ENCODE peak calls at places on chromosomes 5 and 9, in five cellular contexts. A is fibroblast of villous mesenchyme, T is WTC11, Y is mucosa of descending colon, N is neural crest cell. K is an unnamed sample.

GRCh38 chr5:168114444-168115017 is 176.9 kb upstream of the WWC1 start:
- DNase-seq in A (peak; percentile 28), T (peak; percentile 86), Y (peak; percentile 65), N (peak; percentile 70), K (peak; percentile 80)

GRCh38 chr5:135064235-135064570 is 30.2 kb upstream of the PITX1 start:
- DNase-seq in A (no peak), T (no peak), Y (no peak), N (no peak), K (no peak)

GRCh38 chr5:179180061-179180460 is 119.9 kb downstream of the ZNF354C start:
- DNase-seq in A (no peak), T (no peak), Y (no peak), N (no peak), K (no peak)

GRCh38 chr5:116360008-116360853 is 214.4 kb downstream of the SEMA6A start:
- DNase-seq in A (no peak), T (no peak), Y (no peak), N (no peak), K (no peak)

GRCh38 chr9:2621678-2622360 is at the start of gene VLDLR:
- DNase-seq in A (no peak), T (peak; percentile 62), Y (peak; percentile 54), N (peak; percentile 42), K (peak; percentile 77)

GRCh38 chr5:58787982-58788381 is 205.1 kb downstream of the RAB3C start:
- DNase-seq in A (no peak), T (no peak), Y (no peak), N (no peak), K (no peak)

GRCh38 chr5:98468188-98468869 is 305.1 kb upstream of the RGMB start:
- DNase-seq in A (peak; percentile 79), T (no peak), Y (no peak), N (no peak), K (no peak)

GRCh38 chr9:5552301-5552700 is 42.0 kb downstream of the PDCD1LG2 start:
- DNase-seq in A (no peak), T (no peak), Y (no peak), N (no peak), K (no peak)

GRCh38 chr9:18976368-18977238 is 56.4 kb downstream of the SAXO1 start:
- DNase-seq in A (peak; percentile 88), T (no peak), Y (no peak), N (no peak), K (no peak)

GRCh38 chr5:136768457-136768856 is 403.1 kb upstream of the TRPC7 start:
- DNase-seq in A (no peak), T (no peak), Y (no peak), N (no peak), K (no peak)

GRCh38 chr9:97315550-97315949 is 8.1 kb downstream of the CCDC180 start:
- DNase-seq in A (peak; percentile 50), T (no peak), Y (no peak), N (no peak), K (no peak)

GRCh38 chr9:136093995-136094881 is 851 bp downstream of the NACC2 start:
- DNase-seq in A (peak; percentile 79), T (no peak), Y (peak; percentile 83), N (no peak), K (no peak)

GRCh38 chr5:174187001-174187400 is 141.5 kb downstream of the NSG2 start:
- DNase-seq in A (no peak), T (no peak), Y (no peak), N (no peak), K (no peak)

GRCh38 chr9:76796296-76796695 is 32.1 kb downstream of the PCA3 start:
- DNase-seq in A (no peak), T (no peak), Y (no peak), N (no peak), K (no peak)

GRCh38 chr5:111259636-111260035 is 35.5 kb downstream of the CAMK4 start:
- DNase-seq in A (no peak), T (no peak), Y (no peak), N (no peak), K (no peak)

GRCh38 chr9:6667633-6668280 is 22.2 kb upstream of the GLDC start:
- DNase-seq in A (peak; percentile 37), T (no peak), Y (no peak), N (no peak), K (no peak)

GRCh38 chr9:38035873-38036272 is 33.2 kb downstream of the SHB start:
- DNase-seq in A (peak; percentile 59), T (no peak), Y (no peak), N (no peak), K (no peak)

GRCh38 chr5:113520429-113520828 is 6.9 kb downstream of the YTHDC2 start:
- DNase-seq in A (no peak), T (no peak), Y (no peak), N (no peak), K (no peak)

GRCh38 chr5:65482727-65483473 is 1.2 kb upstream of the ADAMTS6 start:
- DNase-seq in A (peak; percentile 83), T (no peak), Y (no peak), N (no peak), K (no peak)

GRCh38 chr9:18726546-18726945 is 252.6 kb downstream of the ADAMTSL1 start:
- DNase-seq in A (peak; percentile 74), T (no peak), Y (no peak), N (no peak), K (no peak)

GRCh38 chr5:175542232-175542965 is 64.0 kb downstream of the SFXN1 start:
- DNase-seq in A (no peak), T (no peak), Y (no peak), N (no peak), K (no peak)

GRCh38 chr9:110161940-110162339 is 46.0 kb downstream of the C9orf152 start:
- DNase-seq in A (no peak), T (no peak), Y (no peak), N (no peak), K (no peak)

GRCh38 chr5:161676109-161676508 is 9.4 kb upstream of the GABRA6 start:
- DNase-seq in A (no peak), T (no peak), Y (no peak), N (no peak), K (no peak)

GRCh38 chr9:77426712-77427111 is 221.4 kb downstream of the GNA14 start:
- DNase-seq in A (no peak), T (no peak), Y (no peak), N (no peak), K (no peak)

GRCh38 chr5:176737001-176737745 is 73.2 kb upstream of the UNC5A start:
- DNase-seq in A (no peak), T (no peak), Y (no peak), N (no peak), K (no peak)

GRCh38 chr9:32884482-32884881 is 101.1 kb downstream of the TMEM215 start:
- DNase-seq in A (no peak), T (no peak), Y (no peak), N (no peak), K (no peak)

GRCh38 chr9:108780949-108781734 is 74.6 kb downstream of the ACTL7B start:
- DNase-seq in A (no peak), T (no peak), Y (no peak), N (no peak), K (no peak)

GRCh38 chr9:107190031-107190935 is 92.8 kb upstream of the RAD23B start:
- DNase-seq in A (no peak), T (no peak), Y (no peak), N (no peak), K (no peak)

GRCh38 chr5:179805070-179805528 is 1.6 kb downstream of the MGAT4B start:
- DNase-seq in A (no peak), T (no peak), Y (peak; percentile 84), N (no peak), K (no peak)

GRCh38 chr5:80010754-80011392 is 19.8 kb upstream of the MTX3 start:
- DNase-seq in A (no peak), T (no peak), Y (no peak), N (no peak), K (no peak)

GRCh38 chr9:87862536-87863268 is 20.0 kb upstream of the SPATA31E1 start:
- DNase-seq in A (peak; percentile 52), T (no peak), Y (no peak), N (no peak), K (no peak)

GRCh38 chr5:171850354-171850947 is 64.8 kb downstream of the SMIM23 start:
- DNase-seq in A (no peak), T (peak; percentile 64), Y (no peak), N (no peak), K (peak; percentile 36)

GRCh38 chr9:131382850-131383729 is 10.8 kb upstream of the PRRC2B start:
- DNase-seq in A (peak; percentile 86), T (peak; percentile 68), Y (no peak), N (no peak), K (no peak)

GRCh38 chr9:131387394-131387793 is 6.5 kb upstream of the PRRC2B start:
- DNase-seq in A (no peak), T (no peak), Y (no peak), N (no peak), K (no peak)

GRCh38 chr9:131385296-131385695 is 8.6 kb upstream of the PRRC2B start:
- DNase-seq in A (no peak), T (no peak), Y (no peak), N (no peak), K (no peak)

GRCh38 chr9:131390990-131391389 is 2.9 kb upstream of the PRRC2B start:
- DNase-seq in A (no peak), T (no peak), Y (no peak), N (no peak), K (no peak)

GRCh38 chr9:131386258-131386657 is 7.6 kb upstream of the PRRC2B start:
- DNase-seq in A (no peak), T (no peak), Y (no peak), N (no peak), K (no peak)
- TF ChIP-seq CTCF in A (peak; percentile 22), T (no peak), Y (no peak), N (no peak), K (no peak)

GRCh38 chr5:141234109-141234508 is 11.0 kb downstream of the PCDHB14 start:
- DNase-seq in A (peak; percentile 5), T (peak; percentile 47), Y (no peak), N (no peak), K (no peak)
- TF ChIP-seq CTCF in A (peak; percentile 23), T (peak; percentile 45), Y (no peak), N (no peak), K (no peak)

DNA sequence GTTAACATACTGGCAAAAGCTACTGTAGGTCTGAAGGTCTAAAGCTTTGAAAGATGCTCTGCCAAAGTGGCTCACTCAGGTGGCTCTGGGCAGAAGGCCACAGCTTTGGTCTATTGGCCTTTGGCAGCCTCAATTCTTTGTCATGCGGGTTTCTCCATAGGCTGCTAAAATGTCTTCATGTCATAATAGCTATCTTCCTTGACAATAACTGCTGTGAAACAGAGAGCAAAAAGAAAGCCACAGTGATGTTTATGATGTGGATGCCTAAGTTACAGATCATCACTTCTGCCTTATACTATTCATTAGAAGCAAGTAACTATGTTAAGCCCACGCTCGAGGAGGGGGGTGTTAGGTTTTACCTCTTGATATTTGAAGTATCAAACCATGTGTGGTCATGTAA is 906.1 kb upstream of the CDH9 start:
- DNase-seq in A (no peak), T (no peak), Y (no peak), N (no peak), K (no peak)
- TF ChIP-seq CTCF in A (no peak), T (no peak), Y (no peak), N (no peak), K (no peak)

DNA sequence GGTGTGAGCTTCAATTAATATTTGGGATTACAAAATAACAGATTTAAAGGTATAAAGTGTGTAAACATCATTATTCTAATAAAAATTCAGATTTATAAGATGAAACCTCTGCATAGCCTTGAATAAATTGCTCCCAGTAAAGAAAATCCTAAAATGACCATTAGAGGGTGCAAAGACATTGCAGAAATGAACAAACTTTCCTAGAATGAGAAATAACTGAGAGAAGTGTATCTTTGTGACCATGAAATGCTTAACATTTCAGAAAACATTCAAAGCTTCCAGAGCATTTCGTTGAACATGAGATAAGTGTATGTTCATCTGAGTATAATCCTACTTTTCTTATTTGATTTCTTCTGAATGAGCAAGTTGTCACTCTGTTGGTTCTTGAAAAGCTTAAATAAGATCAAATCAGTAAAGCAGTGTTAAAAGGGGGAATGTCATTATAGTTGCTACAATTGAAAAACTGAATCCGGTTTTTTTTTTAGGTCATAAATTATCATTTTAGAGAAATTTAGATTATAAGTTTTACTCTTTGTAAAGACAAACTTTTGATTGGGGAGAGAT is 24.7 kb upstream of the NUDT12 start:
- DNase-seq in A (peak; percentile 31), T (no peak), Y (no peak), N (no peak), K (no peak)
- TF ChIP-seq CTCF in A (peak; percentile 38), T (no peak), Y (no peak), N (peak; percentile 78), K (peak; percentile 49)

K was measured in glutamatergic neuron.